ENCODE peak calls at places on chromosomes 13 and 19, in five cellular contexts. L is CD4-positive, alpha-beta T cell; A is heart left ventricle; J is astrocyte of the cerebellum; S is astrocyte of the spinal cord. U is an unnamed sample.

GRCh38 chr19:49869009-49869483 is 1.7 kb upstream of the PNKP start:
- DNase-seq in L (no peak), A (no peak), J (no peak), S (no peak), U (no peak)

GRCh38 chr13:19681517-19681916 is 48.1 kb downstream of the MPHOSPH8 start:
- DNase-seq in L (no peak), A (no peak), J (no peak), S (peak), U (no peak)

GRCh38 chr19:40035996-40036395 is 20.0 kb downstream of the ZNF780B start:
- DNase-seq in L (no peak), A (no peak), J (no peak), S (no peak), U (no peak)

GRCh38 chr13:99929866-99930265 is 41.7 kb downstream of the ZIC5 start:
- DNase-seq in L (no peak), A (no peak), J (no peak), S (no peak), U (no peak)

GRCh38 chr13:23488442-23488841 is 54.9 kb upstream of the SACS start:
- DNase-seq in L (no peak), A (no peak), J (no peak), S (peak), U (no peak)

GRCh38 chr13:102089177-102089576 is 312.7 kb downstream of the FGF14 start:
- DNase-seq in L (no peak), A (no peak), J (no peak), S (peak), U (no peak)

GRCh38 chr13:75505966-75506365 is 24.0 kb upstream of the TBC1D4 start:
- DNase-seq in L (no peak), A (no peak), J (no peak), S (no peak), U (no peak)

GRCh38 chr19:49393871-49394270 is 5.8 kb downstream of the KASH5 start:
- DNase-seq in L (no peak), A (no peak), J (no peak), S (no peak), U (no peak)

GRCh38 chr19:14006766-14007562 is 844 bp upstream of the RFX1 start:
- DNase-seq in L (no peak), A (peak), J (no peak), S (no peak), U (no peak)

GRCh38 chr13:74132152-74132767 is 1.9 kb downstream of the KLF12 start:
- DNase-seq in L (no peak), A (no peak), J (no peak), S (no peak), U (no peak)

GRCh38 chr19:40321566-40322270 is 26.5 kb downstream of the C19orf47 start:
- DNase-seq in L (no peak), A (no peak), J (no peak), S (no peak), U (no peak)

GRCh38 chr19:36573948-36574726 is 1.0 kb upstream of the ZNF529 start:
- DNase-seq in L (no peak), A (no peak), J (no peak), S (peak), U (no peak)

GRCh38 chr19:51014242-51014641 is 5.3 kb downstream of the KLK10 start:
- DNase-seq in L (no peak), A (no peak), J (no peak), S (no peak), U (no peak)

GRCh38 chr19:11094520-11094894 is 5.2 kb downstream of the LDLR start:
- DNase-seq in L (no peak), A (no peak), J (no peak), S (no peak), U (no peak)

GRCh38 chr19:47745010-47745901 is at the start of gene NOP53:
- DNase-seq in L (peak), A (peak), J (peak), S (peak), U (peak)

GRCh38 chr19:54281008-54281728 is at the start of gene LILRB2:
- DNase-seq in L (no peak), A (no peak), J (no peak), S (no peak), U (no peak)

GRCh38 chr19:18429717-18430416 is 8.1 kb downstream of the ISYNA1 start:
- DNase-seq in L (no peak), A (no peak), J (no peak), S (no peak), U (peak)

GRCh38 chr19:41588497-41589209 is 12.7 kb downstream of the CEACAM21 start:
- DNase-seq in L (no peak), A (no peak), J (peak), S (peak), U (no peak)

GRCh38 chr13:76822691-76823267 is 63.4 kb downstream of the KCTD12 start:
- DNase-seq in L (no peak), A (no peak), J (no peak), S (no peak), U (no peak)

GRCh38 chr13:78660130-78660857 is 1.3 kb upstream of the OBI1 start:
- DNase-seq in L (peak), A (no peak), J (no peak), S (no peak), U (peak)

GRCh38 chr13:105969761-105970160 is 565.7 kb downstream of the EFNB2 start:
- DNase-seq in L (no peak), A (no peak), J (no peak), S (no peak), U (no peak)

GRCh38 chr13:37753776-37754175 is 115.8 kb downstream of the TRPC4 start:
- DNase-seq in L (no peak), A (no peak), J (no peak), S (no peak), U (no peak)

GRCh38 chr19:5321851-5322681 is 18.5 kb downstream of the PTPRS start:
- DNase-seq in L (no peak), A (peak), J (no peak), S (no peak), U (peak)

GRCh38 chr19:10074153-10074552 is 12.0 kb upstream of the SHFL start:
- DNase-seq in L (peak), A (no peak), J (no peak), S (no peak), U (no peak)

GRCh38 chr13:30685987-30686386 is 49.4 kb upstream of the ALOX5AP start:
- DNase-seq in L (no peak), A (no peak), J (no peak), S (no peak), U (no peak)

GRCh38 chr13:39655569-39656324 is at the start of gene COG6:
- DNase-seq in L (peak), A (peak), J (peak), S (peak), U (peak)
- TF ChIP-seq CTCF in L (peak), A (peak), J (peak), S (no peak), U (no peak)

GRCh38 chr13:44142911-44143665 is 230.5 kb upstream of the SERP2 start:
- DNase-seq in L (no peak), A (no peak), J (no peak), S (peak), U (no peak)

GRCh38 chr13:44141213-44141724 is 232.4 kb upstream of the SERP2 start:
- DNase-seq in L (no peak), A (no peak), J (no peak), S (peak), U (no peak)

GRCh38 chr13:44140146-44140545 is 233.5 kb upstream of the SERP2 start:
- DNase-seq in L (no peak), A (no peak), J (no peak), S (no peak), U (no peak)

GRCh38 chr13:44142540-44142867 is 231.1 kb upstream of the SERP2 start:
- DNase-seq in L (no peak), A (no peak), J (no peak), S (no peak), U (no peak)

GRCh38 chr13:44141725-44142539 is 231.7 kb upstream of the SERP2 start:
- DNase-seq in L (peak), A (peak), J (peak), S (peak), U (peak)
- TF ChIP-seq CTCF in L (no peak), A (no peak), J (no peak), S (no peak), U (no peak)

GRCh38 chr13:20991741-20992520 is 69.5 kb downstream of the LATS2 start:
- DNase-seq in L (no peak), A (no peak), J (no peak), S (no peak), U (no peak)

GRCh38 chr13:20988909-20989735 is 72.3 kb downstream of the LATS2 start:
- DNase-seq in L (no peak), A (no peak), J (no peak), S (no peak), U (no peak)

GRCh38 chr13:20993211-20993610 is 68.2 kb downstream of the LATS2 start:
- DNase-seq in L (no peak), A (no peak), J (no peak), S (no peak), U (no peak)

GRCh38 chr13:20989883-20990282 is 71.5 kb downstream of the LATS2 start:
- DNase-seq in L (no peak), A (no peak), J (no peak), S (no peak), U (no peak)

DNA sequence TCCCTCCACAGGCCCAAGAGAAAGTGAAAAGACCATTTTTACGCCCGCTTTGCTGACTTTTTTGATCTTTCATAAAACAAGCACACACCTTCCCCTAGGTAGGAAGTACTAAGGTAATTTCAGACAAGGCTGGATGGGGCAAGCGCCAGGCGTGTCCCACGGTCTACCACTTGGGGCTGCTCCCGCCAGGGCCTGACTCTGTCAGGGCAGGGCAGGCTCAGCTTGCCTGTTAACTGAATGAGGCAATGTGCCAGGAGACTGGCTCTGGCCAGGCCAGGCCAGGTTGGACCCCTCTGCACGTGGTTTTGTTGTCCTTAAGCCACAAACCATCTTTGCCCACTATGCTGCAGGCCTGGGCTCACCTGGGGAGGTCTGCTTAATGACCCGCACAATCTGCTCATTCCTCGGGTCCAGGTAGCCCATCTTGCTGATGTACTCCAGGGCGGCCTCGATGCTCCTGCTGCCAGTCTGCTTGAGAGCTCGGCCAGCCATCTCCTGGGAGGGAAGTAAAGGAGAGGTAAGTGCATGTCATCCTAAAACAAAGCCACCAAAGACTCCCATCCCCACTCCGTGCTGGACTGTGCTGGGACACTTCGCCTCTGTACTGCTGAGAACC is 70.4 kb downstream of the LATS2 start:
- DNase-seq in L (no peak), A (no peak), J (no peak), S (no peak), U (no peak)
- TF ChIP-seq CTCF in L (no peak), A (no peak), J (no peak), S (no peak), U (no peak)

GRCh38 chr19:32191921-32192320 is 153.5 kb upstream of the ZNF507 start:
- DNase-seq in L (no peak), A (no peak), J (no peak), S (no peak), U (no peak)
- TF ChIP-seq CTCF in L (no peak), A (no peak), J (no peak), S (no peak), U (no peak)

GRCh38 chr13:59487883-59488282 is 675.8 kb downstream of the DIAPH3 start:
- DNase-seq in L (no peak), A (no peak), J (no peak), S (no peak), U (no peak)
- TF ChIP-seq CTCF in L (no peak), A (no peak), J (no peak), S (peak), U (no peak)